ENCODE peak calls at places on chromosomes 6 and 20, in five cellular contexts. K, Y, I, Z and R are unnamed samples.

GRCh38 chr6:107118976-107119375 is 3.7 kb upstream of the BEND3 start:
- DNase-seq in K (no peak), Y (no peak), I (no peak), Z (no peak), R (no peak)

GRCh38 chr6:158413814-158414563 is 101.7 kb downstream of the TULP4 start:
- DNase-seq in K (no peak), Y (no peak), I (no peak), Z (no peak), R (no peak)

GRCh38 chr6:89281779-89282246 is 33.3 kb downstream of the GABRR2 start:
- DNase-seq in K (peak), Y (peak), I (peak), Z (no peak), R (peak)

GRCh38 chr20:38905375-38905774 is 20.8 kb upstream of the FAM83D start:
- DNase-seq in K (no peak), Y (no peak), I (no peak), Z (no peak), R (no peak)

GRCh38 chr6:151387581-151387980 is 3.8 kb downstream of the ZBTB2 start:
- DNase-seq in K (no peak), Y (no peak), I (no peak), Z (no peak), R (no peak)

GRCh38 chr20:10864076-10864672 is 190.4 kb upstream of the JAG1 start:
- DNase-seq in K (no peak), Y (peak), I (no peak), Z (no peak), R (no peak)

GRCh38 chr6:69181964-69182363 is 546.9 kb downstream of the ADGRB3 start:
- DNase-seq in K (no peak), Y (no peak), I (no peak), Z (no peak), R (no peak)

GRCh38 chr20:20318318-20319161 is 49.4 kb upstream of the INSM1 start:
- DNase-seq in K (no peak), Y (no peak), I (no peak), Z (no peak), R (no peak)

GRCh38 chr20:38878798-38879197 is 47.4 kb upstream of the FAM83D start:
- DNase-seq in K (no peak), Y (peak), I (peak), Z (no peak), R (no peak)